ENCODE peak calls at places on chromosomes 11 and 22, in four cellular contexts. One of them, this sample, is unnamed.

GRCh38 chr11:66100272-66101037 is 30.4 kb downstream of the PACS1 start:
- DNase-seq in pancreas: peak; percentile 94
- DNase-seq in brain microvascular endothelial cell: no peak
- DNase-seq in GM12865: peak; percentile 86
- DNase-seq in this sample: no peak

GRCh38 chr11:44311339-44312261 is 1.7 kb upstream of the ALX4 start:
- DNase-seq in pancreas: no peak
- DNase-seq in brain microvascular endothelial cell: no peak
- DNase-seq in GM12865: no peak
- DNase-seq in this sample: no peak

GRCh38 chr22:27795053-27795452 is 6.5 kb downstream of the MN1 start:
- DNase-seq in pancreas: no peak
- DNase-seq in brain microvascular endothelial cell: no peak
- DNase-seq in GM12865: no peak
- DNase-seq in this sample: no peak

GRCh38 chr11:1776944-1777715 is 13.4 kb upstream of the CTSD start:
- DNase-seq in pancreas: no peak
- DNase-seq in brain microvascular endothelial cell: no peak
- DNase-seq in GM12865: no peak
- DNase-seq in this sample: no peak

GRCh38 chr11:74462009-74462408 is 5.3 kb downstream of the KCNE3 start:
- DNase-seq in pancreas: peak; percentile 88
- DNase-seq in brain microvascular endothelial cell: no peak
- DNase-seq in GM12865: no peak
- DNase-seq in this sample: no peak

GRCh38 chr11:62401781-62402180 is 17.1 kb upstream of the SCGB1A1 start:
- DNase-seq in pancreas: peak; percentile 42
- DNase-seq in brain microvascular endothelial cell: no peak
- DNase-seq in GM12865: no peak
- DNase-seq in this sample: no peak

GRCh38 chr22:21764038-21764804 is 28.6 kb upstream of the YPEL1 start:
- DNase-seq in pancreas: no peak
- DNase-seq in brain microvascular endothelial cell: no peak
- DNase-seq in GM12865: no peak
- DNase-seq in this sample: no peak

GRCh38 chr22:37193629-37194191 is 5.7 kb upstream of the C1QTNF6 start:
- DNase-seq in pancreas: no peak
- DNase-seq in brain microvascular endothelial cell: no peak
- DNase-seq in GM12865: peak; percentile 49
- DNase-seq in this sample: no peak

GRCh38 chr11:57429946-57430345 is 3.0 kb upstream of the SLC43A3 start:
- DNase-seq in pancreas: no peak
- DNase-seq in brain microvascular endothelial cell: no peak
- DNase-seq in GM12865: no peak
- DNase-seq in this sample: no peak

GRCh38 chr11:125343086-125343731 is 152.9 kb downstream of the FEZ1 start:
- DNase-seq in pancreas: no peak
- DNase-seq in brain microvascular endothelial cell: no peak
- DNase-seq in GM12865: no peak
- DNase-seq in this sample: no peak

GRCh38 chr11:1570896-1571759 is 943 bp downstream of the DUSP8 start:
- DNase-seq in pancreas: peak; percentile 88
- DNase-seq in brain microvascular endothelial cell: no peak
- DNase-seq in GM12865: no peak
- DNase-seq in this sample: no peak

GRCh38 chr11:117819096-117820040 is 5.2 kb downstream of the FXYD2 start:
- DNase-seq in pancreas: no peak
- DNase-seq in brain microvascular endothelial cell: peak; percentile 66
- DNase-seq in GM12865: peak; percentile 79
- DNase-seq in this sample: peak; percentile 52

GRCh38 chr22:42500164-42500835 is 19.3 kb downstream of the RRP7A start:
- DNase-seq in pancreas: peak; percentile 96
- DNase-seq in brain microvascular endothelial cell: peak; percentile 54
- DNase-seq in GM12865: peak; percentile 94
- DNase-seq in this sample: no peak

GRCh38 chr11:65502274-65502851 is 3.5 kb downstream of the MALAT1 start:
- DNase-seq in pancreas: no peak
- DNase-seq in brain microvascular endothelial cell: peak; percentile 18
- DNase-seq in GM12865: no peak
- DNase-seq in this sample: peak; percentile 20

GRCh38 chr11:70568504-70569172 is 170.3 kb downstream of the CTTN start:
- DNase-seq in pancreas: no peak
- DNase-seq in brain microvascular endothelial cell: peak; percentile 23
- DNase-seq in GM12865: no peak
- DNase-seq in this sample: no peak

GRCh38 chr11:93921695-93922468 is 71.5 kb upstream of the VSTM5 start:
- DNase-seq in pancreas: no peak
- DNase-seq in brain microvascular endothelial cell: peak; percentile 34
- DNase-seq in GM12865: peak; percentile 64
- DNase-seq in this sample: peak; percentile 52

GRCh38 chr11:12123799-12124198 is 13.4 kb downstream of the MICAL2 start:
- DNase-seq in pancreas: no peak
- DNase-seq in brain microvascular endothelial cell: no peak
- DNase-seq in GM12865: no peak
- DNase-seq in this sample: no peak

GRCh38 chr11:12121011-12121410 is 10.6 kb downstream of the MICAL2 start:
- DNase-seq in pancreas: no peak
- DNase-seq in brain microvascular endothelial cell: no peak
- DNase-seq in GM12865: no peak
- DNase-seq in this sample: no peak

GRCh38 chr11:12121504-12121903 is 11.1 kb downstream of the MICAL2 start:
- DNase-seq in pancreas: no peak
- DNase-seq in brain microvascular endothelial cell: no peak
- DNase-seq in GM12865: no peak
- DNase-seq in this sample: no peak

GRCh38 chr11:12123177-12123576 is 12.8 kb downstream of the MICAL2 start:
- DNase-seq in pancreas: no peak
- DNase-seq in brain microvascular endothelial cell: no peak
- DNase-seq in GM12865: no peak
- DNase-seq in this sample: no peak

GRCh38 chr11:12122083-12122482 is 11.7 kb downstream of the MICAL2 start:
- DNase-seq in pancreas: no peak
- DNase-seq in brain microvascular endothelial cell: no peak
- DNase-seq in GM12865: peak; percentile 26
- DNase-seq in this sample: no peak
- TF ChIP-seq CTCF in pancreas: peak; percentile 24
- TF ChIP-seq CTCF in brain microvascular endothelial cell: peak; percentile 69
- TF ChIP-seq CTCF in GM12865: peak; percentile 39
- TF ChIP-seq CTCF in this sample: peak; percentile 50

DNA sequence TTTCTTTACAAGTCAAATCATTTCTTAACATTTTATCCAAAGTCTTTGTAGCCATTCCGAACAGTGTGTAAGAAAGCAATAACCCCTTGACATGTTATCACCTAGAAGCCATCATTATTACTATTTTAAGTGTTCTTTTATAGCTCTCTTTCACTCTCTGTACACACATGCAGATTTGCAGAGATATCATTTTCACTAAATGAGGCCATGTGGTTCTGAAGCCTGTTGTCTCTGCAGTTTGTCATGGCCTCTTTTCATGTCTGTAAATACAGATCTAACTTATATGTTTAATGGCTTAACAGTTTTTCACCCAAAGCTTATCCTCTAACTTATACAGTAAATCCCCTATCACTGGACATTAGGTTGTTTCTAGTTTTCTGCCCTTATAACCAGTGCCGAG is 166.8 kb downstream of the MYO18B start:
- DNase-seq in pancreas: no peak
- DNase-seq in brain microvascular endothelial cell: no peak
- DNase-seq in GM12865: no peak
- DNase-seq in this sample: no peak
- H3K4me3 ChIP-seq in pancreas: no peak overlapping the region
- H3K4me3 ChIP-seq in brain microvascular endothelial cell: no peak overlapping the region
- H3K4me3 ChIP-seq in GM12865: no peak overlapping the region
- H3K4me3 ChIP-seq in this sample: no peak overlapping the region

GRCh38 chr22:49999901-50000586 is 12.5 kb downstream of the IL17REL start:
- DNase-seq in pancreas: peak; percentile 72
- DNase-seq in brain microvascular endothelial cell: no peak
- DNase-seq in GM12865: no peak
- DNase-seq in this sample: no peak
- TF ChIP-seq CTCF in pancreas: no peak
- TF ChIP-seq CTCF in brain microvascular endothelial cell: no peak
- TF ChIP-seq CTCF in GM12865: no peak
- TF ChIP-seq CTCF in this sample: no peak

GRCh38 chr11:131186629-131187075 is 183.8 kb upstream of the NTM start:
- DNase-seq in pancreas: no peak
- DNase-seq in brain microvascular endothelial cell: no peak
- DNase-seq in GM12865: peak; percentile 84
- DNase-seq in this sample: no peak
- H3K4me3 ChIP-seq in pancreas: no peak overlapping the region
- H3K4me3 ChIP-seq in brain microvascular endothelial cell: no peak overlapping the region
- H3K4me3 ChIP-seq in GM12865: peak overlapping the region; percentile 3
- H3K4me3 ChIP-seq in this sample: no peak overlapping the region